ENCODE peak calls at places on chromosomes 13 and 19, in seven cellular contexts. One of them, this sample, is unnamed.

GRCh38 chr19:55212447-55212846 is 3.1 kb upstream of the PTPRH start:
- DNase-seq in astrocyte of the spinal cord: no peak
- DNase-seq in NCI-H2081: no peak
- DNase-seq in HFF-Myc: no peak
- DNase-seq in EL: no peak
- DNase-seq in AG09309: no peak
- DNase-seq in mucosa of gallbladder: no peak
- DNase-seq in this sample: no peak

GRCh38 chr19:11196406-11197287 is 698 bp downstream of the KANK2 start:
- DNase-seq in astrocyte of the spinal cord: peak
- DNase-seq in HFF-Myc: no peak
- DNase-seq in AG09309: no peak
- DNase-seq in NCI-H2081: no peak
- DNase-seq in EL: peak
- DNase-seq in mucosa of gallbladder: no peak
- DNase-seq in this sample: peak

GRCh38 chr13:32840840-32841713 is 175.1 kb upstream of the KL start:
- DNase-seq in EL: no peak
- DNase-seq in HFF-Myc: no peak
- DNase-seq in astrocyte of the spinal cord: no peak
- DNase-seq in AG09309: no peak
- DNase-seq in NCI-H2081: peak
- DNase-seq in mucosa of gallbladder: no peak
- DNase-seq in this sample: no peak

GRCh38 chr13:44004881-44005280 is 125.2 kb downstream of the LACC1 start:
- DNase-seq in mucosa of gallbladder: no peak
- DNase-seq in astrocyte of the spinal cord: peak
- DNase-seq in NCI-H2081: no peak
- DNase-seq in HFF-Myc: peak
- DNase-seq in EL: peak
- DNase-seq in AG09309: peak
- DNase-seq in this sample: no peak

GRCh38 chr19:33298146-33298911 is 4.0 kb downstream of the CEBPA start:
- DNase-seq in mucosa of gallbladder: no peak
- DNase-seq in EL: no peak
- DNase-seq in NCI-H2081: no peak
- DNase-seq in HFF-Myc: no peak
- DNase-seq in AG09309: no peak
- DNase-seq in astrocyte of the spinal cord: no peak
- DNase-seq in this sample: peak

GRCh38 chr13:62171697-62172096 is 756.0 kb upstream of the PCDH20 start:
- DNase-seq in AG09309: no peak
- DNase-seq in EL: no peak
- DNase-seq in mucosa of gallbladder: no peak
- DNase-seq in astrocyte of the spinal cord: no peak
- DNase-seq in NCI-H2081: no peak
- DNase-seq in HFF-Myc: no peak
- DNase-seq in this sample: no peak

GRCh38 chr19:49642488-49643035 is 553 bp downstream of the SCAF1 start:
- DNase-seq in AG09309: no peak
- DNase-seq in EL: peak
- DNase-seq in NCI-H2081: no peak
- DNase-seq in astrocyte of the spinal cord: no peak
- DNase-seq in mucosa of gallbladder: no peak
- DNase-seq in HFF-Myc: no peak
- DNase-seq in this sample: no peak

GRCh38 chr13:21100994-21101757 is 39.8 kb upstream of the LATS2 start:
- DNase-seq in AG09309: no peak
- DNase-seq in astrocyte of the spinal cord: no peak
- DNase-seq in EL: no peak
- DNase-seq in mucosa of gallbladder: no peak
- DNase-seq in NCI-H2081: no peak
- DNase-seq in HFF-Myc: no peak
- DNase-seq in this sample: no peak

GRCh38 chr19:58361900-58362271 is 665 bp downstream of the ZNF497 start:
- DNase-seq in mucosa of gallbladder: no peak
- DNase-seq in AG09309: no peak
- DNase-seq in astrocyte of the spinal cord: no peak
- DNase-seq in NCI-H2081: peak
- DNase-seq in EL: no peak
- DNase-seq in HFF-Myc: no peak
- DNase-seq in this sample: peak

GRCh38 chr19:1122972-1123363 is 19.2 kb downstream of the GPX4 start:
- DNase-seq in AG09309: no peak
- DNase-seq in astrocyte of the spinal cord: peak
- DNase-seq in EL: peak
- DNase-seq in mucosa of gallbladder: no peak
- DNase-seq in HFF-Myc: no peak
- DNase-seq in NCI-H2081: no peak
- DNase-seq in this sample: no peak

GRCh38 chr19:58059003-58059671 is at the start of gene ZNF135:
- DNase-seq in AG09309: peak
- DNase-seq in NCI-H2081: peak
- DNase-seq in mucosa of gallbladder: peak
- DNase-seq in astrocyte of the spinal cord: peak
- DNase-seq in EL: peak
- DNase-seq in HFF-Myc: no peak
- DNase-seq in this sample: peak

GRCh38 chr19:29771708-29772415 is 39.9 kb upstream of the CCNE1 start:
- DNase-seq in AG09309: peak
- DNase-seq in mucosa of gallbladder: no peak
- DNase-seq in astrocyte of the spinal cord: peak
- DNase-seq in NCI-H2081: no peak
- DNase-seq in HFF-Myc: no peak
- DNase-seq in EL: peak
- DNase-seq in this sample: peak

GRCh38 chr13:71962126-71962525 is 95.1 kb upstream of the DACH1 start:
- DNase-seq in HFF-Myc: no peak
- DNase-seq in NCI-H2081: no peak
- DNase-seq in mucosa of gallbladder: no peak
- DNase-seq in EL: no peak
- DNase-seq in astrocyte of the spinal cord: no peak
- DNase-seq in AG09309: no peak
- DNase-seq in this sample: no peak

GRCh38 chr19:43789029-43789428 is 8.3 kb upstream of the KCNN4 start:
- DNase-seq in mucosa of gallbladder: no peak
- DNase-seq in AG09309: no peak
- DNase-seq in EL: peak
- DNase-seq in astrocyte of the spinal cord: peak
- DNase-seq in NCI-H2081: no peak
- DNase-seq in HFF-Myc: no peak
- DNase-seq in this sample: no peak

GRCh38 chr19:3604227-3604986 is 2.3 kb downstream of the TBXA2R start:
- DNase-seq in HFF-Myc: no peak
- DNase-seq in astrocyte of the spinal cord: no peak
- DNase-seq in AG09309: no peak
- DNase-seq in EL: no peak
- DNase-seq in NCI-H2081: no peak
- DNase-seq in mucosa of gallbladder: no peak
- DNase-seq in this sample: no peak

GRCh38 chr13:109145631-109146030 is 516.2 kb downstream of the MYO16 start:
- DNase-seq in astrocyte of the spinal cord: peak
- DNase-seq in mucosa of gallbladder: peak
- DNase-seq in EL: peak
- DNase-seq in AG09309: peak
- DNase-seq in NCI-H2081: peak
- DNase-seq in HFF-Myc: peak
- DNase-seq in this sample: peak

GRCh38 chr13:20416223-20416622 is 109.4 kb downstream of the CRYL1 start:
- DNase-seq in AG09309: no peak
- DNase-seq in NCI-H2081: no peak
- DNase-seq in HFF-Myc: no peak
- DNase-seq in EL: no peak
- DNase-seq in mucosa of gallbladder: no peak
- DNase-seq in astrocyte of the spinal cord: peak
- DNase-seq in this sample: no peak

GRCh38 chr13:39415403-39415802 is 187.6 kb downstream of the LHFPL6 start:
- DNase-seq in AG09309: no peak
- DNase-seq in mucosa of gallbladder: no peak
- DNase-seq in astrocyte of the spinal cord: peak
- DNase-seq in HFF-Myc: peak
- DNase-seq in NCI-H2081: peak
- DNase-seq in EL: peak
- DNase-seq in this sample: peak

GRCh38 chr19:17001603-17002183 is 24.9 kb downstream of the CPAMD8 start:
- DNase-seq in mucosa of gallbladder: peak
- DNase-seq in HFF-Myc: no peak
- DNase-seq in astrocyte of the spinal cord: no peak
- DNase-seq in EL: no peak
- DNase-seq in AG09309: no peak
- DNase-seq in NCI-H2081: no peak
- DNase-seq in this sample: no peak

GRCh38 chr13:79393564-79394249 is 12.3 kb downstream of the RBM26 start:
- DNase-seq in NCI-H2081: peak
- DNase-seq in astrocyte of the spinal cord: no peak
- DNase-seq in HFF-Myc: no peak
- DNase-seq in EL: no peak
- DNase-seq in AG09309: no peak
- DNase-seq in mucosa of gallbladder: no peak
- DNase-seq in this sample: no peak

GRCh38 chr13:67238277-67238859 is 8.2 kb upstream of the PCDH9 start:
- DNase-seq in astrocyte of the spinal cord: peak
- DNase-seq in AG09309: no peak
- DNase-seq in mucosa of gallbladder: no peak
- DNase-seq in EL: peak
- DNase-seq in HFF-Myc: no peak
- DNase-seq in NCI-H2081: peak
- DNase-seq in this sample: no peak

GRCh38 chr13:98866882-98867281 is 111.0 kb downstream of the DOCK9 start:
- DNase-seq in EL: no peak
- DNase-seq in HFF-Myc: no peak
- DNase-seq in AG09309: no peak
- DNase-seq in astrocyte of the spinal cord: no peak
- DNase-seq in mucosa of gallbladder: no peak
- DNase-seq in NCI-H2081: no peak
- DNase-seq in this sample: no peak

GRCh38 chr19:4823577-4823976 is 7.9 kb downstream of the TICAM1 start:
- DNase-seq in NCI-H2081: no peak
- DNase-seq in HFF-Myc: no peak
- DNase-seq in AG09309: no peak
- DNase-seq in mucosa of gallbladder: no peak
- DNase-seq in astrocyte of the spinal cord: no peak
- DNase-seq in EL: no peak
- DNase-seq in this sample: no peak

GRCh38 chr19:47075941-47076340 is 27.5 kb upstream of the TMEM160 start:
- DNase-seq in mucosa of gallbladder: no peak
- DNase-seq in HFF-Myc: no peak
- DNase-seq in NCI-H2081: no peak
- DNase-seq in EL: no peak
- DNase-seq in astrocyte of the spinal cord: peak
- DNase-seq in AG09309: no peak
- DNase-seq in this sample: no peak

GRCh38 chr19:15421726-15422260 is 3.0 kb upstream of the AKAP8L start:
- DNase-seq in astrocyte of the spinal cord: no peak
- DNase-seq in NCI-H2081: no peak
- DNase-seq in AG09309: no peak
- DNase-seq in mucosa of gallbladder: peak
- DNase-seq in EL: no peak
- DNase-seq in HFF-Myc: no peak
- DNase-seq in this sample: peak

GRCh38 chr19:46347985-46348384 is 1.1 kb downstream of the PPP5C start:
- DNase-seq in mucosa of gallbladder: no peak
- DNase-seq in astrocyte of the spinal cord: no peak
- DNase-seq in HFF-Myc: no peak
- DNase-seq in AG09309: no peak
- DNase-seq in EL: no peak
- DNase-seq in NCI-H2081: no peak
- DNase-seq in this sample: no peak

GRCh38 chr13:30394798-30395191 is 27.5 kb upstream of the UBE2L5 start:
- DNase-seq in astrocyte of the spinal cord: peak
- DNase-seq in mucosa of gallbladder: no peak
- DNase-seq in HFF-Myc: no peak
- DNase-seq in NCI-H2081: no peak
- DNase-seq in EL: no peak
- DNase-seq in AG09309: no peak
- DNase-seq in this sample: no peak

GRCh38 chr13:110123041-110123809 is 183.7 kb downstream of the COL4A1 start:
- DNase-seq in mucosa of gallbladder: no peak
- DNase-seq in astrocyte of the spinal cord: peak
- DNase-seq in HFF-Myc: no peak
- DNase-seq in EL: no peak
- DNase-seq in AG09309: no peak
- DNase-seq in NCI-H2081: peak
- DNase-seq in this sample: no peak

GRCh38 chr19:17877696-17878095 is 6.0 kb downstream of the SLC5A5 start:
- DNase-seq in EL: no peak
- DNase-seq in mucosa of gallbladder: no peak
- DNase-seq in NCI-H2081: no peak
- DNase-seq in astrocyte of the spinal cord: no peak
- DNase-seq in HFF-Myc: no peak
- DNase-seq in AG09309: no peak
- DNase-seq in this sample: no peak

GRCh38 chr19:3323026-3323425 is 43.4 kb upstream of the NFIC start:
- DNase-seq in EL: no peak
- DNase-seq in mucosa of gallbladder: no peak
- DNase-seq in AG09309: no peak
- DNase-seq in NCI-H2081: no peak
- DNase-seq in HFF-Myc: no peak
- DNase-seq in astrocyte of the spinal cord: no peak
- DNase-seq in this sample: no peak

GRCh38 chr13:95156208-95156607 is 145.0 kb downstream of the ABCC4 start:
- DNase-seq in astrocyte of the spinal cord: peak
- DNase-seq in AG09309: no peak
- DNase-seq in mucosa of gallbladder: no peak
- DNase-seq in NCI-H2081: peak
- DNase-seq in EL: peak
- DNase-seq in HFF-Myc: no peak
- DNase-seq in this sample: no peak

GRCh38 chr13:112071011-112071901 is 4.3 kb downstream of the SOX1 start:
- DNase-seq in astrocyte of the spinal cord: no peak
- DNase-seq in AG09309: no peak
- DNase-seq in EL: no peak
- DNase-seq in HFF-Myc: no peak
- DNase-seq in NCI-H2081: peak
- DNase-seq in mucosa of gallbladder: no peak
- DNase-seq in this sample: no peak

GRCh38 chr19:27780367-27781065 is 1432.4 kb downstream of the UQCRFS1 start:
- DNase-seq in NCI-H2081: no peak
- DNase-seq in HFF-Myc: no peak
- DNase-seq in AG09309: no peak
- DNase-seq in astrocyte of the spinal cord: no peak
- DNase-seq in mucosa of gallbladder: no peak
- DNase-seq in EL: no peak
- DNase-seq in this sample: no peak

GRCh38 chr13:94464771-94465170 is 14.7 kb downstream of the DCT start:
- DNase-seq in EL: no peak
- DNase-seq in astrocyte of the spinal cord: no peak
- DNase-seq in NCI-H2081: no peak
- DNase-seq in AG09309: no peak
- DNase-seq in HFF-Myc: no peak
- DNase-seq in mucosa of gallbladder: no peak
- DNase-seq in this sample: no peak

GRCh38 chr13:69565334-69565733 is 542.3 kb upstream of the ATXN8OS start:
- DNase-seq in NCI-H2081: peak
- DNase-seq in mucosa of gallbladder: no peak
- DNase-seq in EL: no peak
- DNase-seq in astrocyte of the spinal cord: peak
- DNase-seq in AG09309: no peak
- DNase-seq in HFF-Myc: peak
- DNase-seq in this sample: no peak

GRCh38 chr19:37867831-37868230 is 38.6 kb downstream of the WDR87 start:
- DNase-seq in mucosa of gallbladder: no peak
- DNase-seq in NCI-H2081: no peak
- DNase-seq in EL: peak
- DNase-seq in AG09309: peak
- DNase-seq in HFF-Myc: peak
- DNase-seq in astrocyte of the spinal cord: peak
- DNase-seq in this sample: no peak

GRCh38 chr13:75423383-75423782 is 58.6 kb downstream of the TBC1D4 start:
- DNase-seq in AG09309: no peak
- DNase-seq in EL: no peak
- DNase-seq in HFF-Myc: no peak
- DNase-seq in NCI-H2081: no peak
- DNase-seq in astrocyte of the spinal cord: no peak
- DNase-seq in mucosa of gallbladder: no peak
- DNase-seq in this sample: no peak

GRCh38 chr13:113849546-113849945 is 14.3 kb downstream of the GAS6 start:
- DNase-seq in EL: peak
- DNase-seq in mucosa of gallbladder: no peak
- DNase-seq in NCI-H2081: no peak
- DNase-seq in astrocyte of the spinal cord: no peak
- DNase-seq in HFF-Myc: no peak
- DNase-seq in AG09309: no peak
- DNase-seq in this sample: no peak

This sample was measured in body of pancreas.